ENCODE peak calls at places on chromosomes 13 and 19, in eight cellular contexts. One of them, this sample, is unnamed. For H4K20me1, the result is how much of the 10 kb centered on the place peaks cover.

GRCh38 chr19:408441-409005 is 424 bp downstream of the C2CD4C start:
- DNase-seq in hepatocyte: no peak
- DNase-seq in neural progenitor cell: no peak
- DNase-seq in osteoblast: peak
- DNase-seq in PC-9: no peak
- DNase-seq in HCT116: no peak
- DNase-seq in K562: peak
- DNase-seq in keratinocyte: no peak
- DNase-seq in this sample: no peak

GRCh38 chr13:28499579-28499978 is 4.7 kb upstream of the FLT1 start:
- DNase-seq in HCT116: no peak
- DNase-seq in keratinocyte: no peak
- DNase-seq in neural progenitor cell: no peak
- DNase-seq in osteoblast: peak
- DNase-seq in PC-9: no peak
- DNase-seq in K562: no peak
- DNase-seq in hepatocyte: no peak
- DNase-seq in this sample: no peak

GRCh38 chr19:6161271-6161850 is 25.9 kb downstream of the ACSBG2 start:
- DNase-seq in K562: peak
- DNase-seq in keratinocyte: no peak
- DNase-seq in PC-9: peak
- DNase-seq in HCT116: peak
- DNase-seq in osteoblast: no peak
- DNase-seq in neural progenitor cell: peak
- DNase-seq in hepatocyte: peak
- DNase-seq in this sample: peak

GRCh38 chr19:9869008-9869617 is 34.0 kb downstream of the PIN1 start:
- DNase-seq in neural progenitor cell: no peak
- DNase-seq in hepatocyte: no peak
- DNase-seq in osteoblast: no peak
- DNase-seq in keratinocyte: no peak
- DNase-seq in K562: no peak
- DNase-seq in PC-9: no peak
- DNase-seq in HCT116: no peak
- DNase-seq in this sample: no peak

GRCh38 chr13:112961457-112962369 is 7.3 kb upstream of the MCF2L start:
- DNase-seq in HCT116: no peak
- DNase-seq in neural progenitor cell: no peak
- DNase-seq in hepatocyte: no peak
- DNase-seq in osteoblast: peak
- DNase-seq in K562: no peak
- DNase-seq in keratinocyte: no peak
- DNase-seq in PC-9: no peak
- DNase-seq in this sample: no peak

GRCh38 chr19:10701955-10702307 is 692 bp downstream of the QTRT1 start:
- DNase-seq in osteoblast: peak
- DNase-seq in neural progenitor cell: peak
- DNase-seq in PC-9: no peak
- DNase-seq in HCT116: no peak
- DNase-seq in keratinocyte: no peak
- DNase-seq in hepatocyte: peak
- DNase-seq in K562: peak
- DNase-seq in this sample: no peak

GRCh38 chr19:2170219-2170618 is 6.5 kb downstream of the DOT1L start:
- DNase-seq in keratinocyte: no peak
- DNase-seq in PC-9: no peak
- DNase-seq in hepatocyte: no peak
- DNase-seq in HCT116: no peak
- DNase-seq in osteoblast: peak
- DNase-seq in neural progenitor cell: peak
- DNase-seq in K562: no peak
- DNase-seq in this sample: no peak

GRCh38 chr13:108496364-108497215 is 132.8 kb upstream of the MYO16 start:
- DNase-seq in HCT116: no peak
- DNase-seq in osteoblast: no peak
- DNase-seq in PC-9: no peak
- DNase-seq in neural progenitor cell: peak
- DNase-seq in hepatocyte: peak
- DNase-seq in keratinocyte: no peak
- DNase-seq in K562: no peak
- DNase-seq in this sample: no peak

GRCh38 chr19:53874384-53874995 is 6.8 kb downstream of the MYADM start:
- DNase-seq in PC-9: no peak
- DNase-seq in hepatocyte: no peak
- DNase-seq in osteoblast: peak
- DNase-seq in neural progenitor cell: no peak
- DNase-seq in K562: no peak
- DNase-seq in HCT116: no peak
- DNase-seq in keratinocyte: no peak
- DNase-seq in this sample: no peak

GRCh38 chr13:105573134-105573533 is 962.3 kb downstream of the EFNB2 start:
- DNase-seq in neural progenitor cell: no peak
- DNase-seq in osteoblast: no peak
- DNase-seq in K562: no peak
- DNase-seq in PC-9: no peak
- DNase-seq in hepatocyte: no peak
- DNase-seq in keratinocyte: no peak
- DNase-seq in HCT116: no peak
- DNase-seq in this sample: peak

GRCh38 chr19:48530044-48530720 is 18.5 kb upstream of the LMTK3 start:
- DNase-seq in HCT116: no peak
- DNase-seq in keratinocyte: no peak
- DNase-seq in neural progenitor cell: no peak
- DNase-seq in K562: no peak
- DNase-seq in osteoblast: peak
- DNase-seq in PC-9: no peak
- DNase-seq in hepatocyte: no peak
- DNase-seq in this sample: no peak

GRCh38 chr19:16417660-16418596 is 53.8 kb downstream of the EPS15L1 start:
- DNase-seq in neural progenitor cell: peak
- DNase-seq in K562: peak
- DNase-seq in osteoblast: peak
- DNase-seq in PC-9: peak
- DNase-seq in HCT116: peak
- DNase-seq in hepatocyte: peak
- DNase-seq in keratinocyte: peak
- DNase-seq in this sample: peak

GRCh38 chr13:24274452-24274971 is 34.9 kb upstream of the C1QTNF9 start:
- DNase-seq in hepatocyte: no peak
- DNase-seq in keratinocyte: no peak
- DNase-seq in HCT116: no peak
- DNase-seq in K562: no peak
- DNase-seq in osteoblast: no peak
- DNase-seq in neural progenitor cell: no peak
- DNase-seq in PC-9: no peak
- DNase-seq in this sample: peak

GRCh38 chr19:15199652-15200574 is 882 bp downstream of the NOTCH3 start:
- DNase-seq in osteoblast: peak
- DNase-seq in PC-9: no peak
- DNase-seq in keratinocyte: no peak
- DNase-seq in hepatocyte: peak
- DNase-seq in K562: peak
- DNase-seq in neural progenitor cell: peak
- DNase-seq in HCT116: no peak
- DNase-seq in this sample: no peak

GRCh38 chr13:27283906-27284523 is 13.4 kb downstream of the RASL11A start:
- DNase-seq in osteoblast: no peak
- DNase-seq in HCT116: peak
- DNase-seq in neural progenitor cell: no peak
- DNase-seq in PC-9: peak
- DNase-seq in K562: no peak
- DNase-seq in keratinocyte: no peak
- DNase-seq in hepatocyte: no peak
- DNase-seq in this sample: no peak

DNA sequence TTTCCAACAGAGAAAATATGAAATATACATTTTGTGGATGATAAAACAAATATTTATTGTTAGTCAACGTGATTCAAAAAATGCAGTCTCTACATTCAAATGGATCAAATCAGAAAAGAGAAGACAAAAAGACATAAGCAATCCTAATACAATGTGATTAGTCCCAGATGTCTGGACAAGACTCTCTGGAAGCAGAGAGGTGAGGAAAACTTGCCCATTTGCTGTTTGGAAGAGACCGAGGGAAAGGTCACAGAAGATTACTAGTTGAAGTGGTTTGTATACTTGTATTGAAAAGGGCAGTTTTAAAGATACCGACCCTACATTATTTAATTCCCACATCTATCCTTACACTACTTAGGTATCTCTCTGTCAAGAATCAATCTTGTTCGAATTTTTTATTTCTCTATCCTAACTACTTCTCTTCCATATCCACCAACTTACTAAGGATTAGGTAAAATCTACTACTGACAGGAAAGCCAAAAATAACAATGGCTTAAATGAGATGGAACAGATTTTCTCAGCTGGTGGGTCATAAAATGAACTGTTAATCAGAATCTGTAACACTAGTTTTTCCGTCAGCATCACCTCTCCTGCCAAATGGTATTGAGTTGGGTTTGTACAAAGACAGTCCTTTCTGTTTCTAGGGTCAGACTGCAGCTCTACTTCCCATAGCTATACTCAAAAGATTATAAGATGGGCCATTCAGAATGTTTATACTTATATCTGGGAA is 497.1 kb downstream of the DCT start:
- DNase-seq in osteoblast: no peak
- DNase-seq in keratinocyte: no peak
- DNase-seq in HCT116: no peak
- DNase-seq in neural progenitor cell: no peak
- DNase-seq in K562: no peak
- DNase-seq in hepatocyte: no peak
- DNase-seq in PC-9: no peak
- DNase-seq in this sample: no peak
- H4K20me1 ChIP-seq in osteoblast: under half
- H4K20me1 ChIP-seq in keratinocyte: under half
- H4K20me1 ChIP-seq in HCT116: under half
- H4K20me1 ChIP-seq in neural progenitor cell: under half
- H4K20me1 ChIP-seq in K562: under half
- H4K20me1 ChIP-seq in hepatocyte: under half
- H4K20me1 ChIP-seq in PC-9: under half
- H4K20me1 ChIP-seq in this sample: under half

GRCh38 chr19:31325342-31325741 is 23.9 kb downstream of the TSHZ3 start:
- DNase-seq in neural progenitor cell: no peak
- DNase-seq in K562: no peak
- DNase-seq in hepatocyte: no peak
- DNase-seq in keratinocyte: no peak
- DNase-seq in PC-9: no peak
- DNase-seq in osteoblast: no peak
- DNase-seq in HCT116: no peak
- DNase-seq in this sample: no peak

GRCh38 chr19:31328238-31328637 is 21.0 kb downstream of the TSHZ3 start:
- DNase-seq in osteoblast: no peak
- DNase-seq in HCT116: no peak
- DNase-seq in hepatocyte: no peak
- DNase-seq in PC-9: no peak
- DNase-seq in neural progenitor cell: no peak
- DNase-seq in keratinocyte: no peak
- DNase-seq in K562: no peak
- DNase-seq in this sample: no peak

GRCh38 chr19:31330237-31330636 is 19.0 kb downstream of the TSHZ3 start:
- DNase-seq in hepatocyte: no peak
- DNase-seq in PC-9: no peak
- DNase-seq in HCT116: no peak
- DNase-seq in keratinocyte: no peak
- DNase-seq in osteoblast: no peak
- DNase-seq in K562: no peak
- DNase-seq in neural progenitor cell: no peak
- DNase-seq in this sample: no peak

GRCh38 chr19:31329819-31330218 is 19.4 kb downstream of the TSHZ3 start:
- DNase-seq in osteoblast: no peak
- DNase-seq in keratinocyte: no peak
- DNase-seq in hepatocyte: no peak
- DNase-seq in HCT116: no peak
- DNase-seq in PC-9: no peak
- DNase-seq in neural progenitor cell: no peak
- DNase-seq in K562: no peak
- DNase-seq in this sample: no peak

DNA sequence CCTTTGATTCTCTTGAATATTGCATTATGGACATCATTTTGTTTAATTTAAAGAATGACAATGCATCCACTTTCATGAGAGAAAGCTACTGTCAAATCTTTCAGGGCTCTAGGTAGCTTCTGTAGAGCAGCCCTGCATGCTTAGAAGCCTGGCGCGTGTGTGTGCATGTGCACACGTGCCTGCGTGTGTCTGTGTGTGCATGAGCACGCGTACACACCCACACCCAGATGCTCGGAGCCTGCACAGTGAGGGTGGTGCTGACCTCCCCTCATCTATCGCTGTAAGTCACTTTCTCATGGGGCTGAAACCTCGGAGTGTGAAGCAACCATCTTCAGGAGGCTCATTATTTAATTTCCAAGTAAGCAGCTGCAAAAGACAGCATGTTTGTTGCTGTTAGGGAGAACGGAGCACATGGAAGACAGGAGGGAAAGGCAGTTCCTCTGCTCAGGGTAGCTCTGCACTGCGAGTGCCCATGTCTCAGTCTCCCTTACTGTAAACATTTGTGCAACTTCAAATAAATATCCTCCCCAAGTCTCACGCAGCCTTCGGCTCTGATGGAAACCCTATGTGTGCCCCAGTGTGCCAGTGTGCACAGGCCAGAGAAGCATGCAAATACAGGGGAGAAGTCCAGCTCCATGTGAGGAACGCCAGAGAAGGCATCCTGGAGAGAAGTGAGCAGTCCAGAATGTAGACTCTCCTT is 22.8 kb downstream of the TSHZ3 start:
- DNase-seq in keratinocyte: no peak
- DNase-seq in hepatocyte: no peak
- DNase-seq in K562: no peak
- DNase-seq in neural progenitor cell: no peak
- DNase-seq in PC-9: no peak
- DNase-seq in HCT116: no peak
- DNase-seq in osteoblast: no peak
- DNase-seq in this sample: no peak
- H4K20me1 ChIP-seq in keratinocyte: under half
- H4K20me1 ChIP-seq in hepatocyte: under half
- H4K20me1 ChIP-seq in K562: under half
- H4K20me1 ChIP-seq in neural progenitor cell: under half
- H4K20me1 ChIP-seq in PC-9: under half
- H4K20me1 ChIP-seq in HCT116: under half
- H4K20me1 ChIP-seq in osteoblast: under half
- H4K20me1 ChIP-seq in this sample: under half

DNA sequence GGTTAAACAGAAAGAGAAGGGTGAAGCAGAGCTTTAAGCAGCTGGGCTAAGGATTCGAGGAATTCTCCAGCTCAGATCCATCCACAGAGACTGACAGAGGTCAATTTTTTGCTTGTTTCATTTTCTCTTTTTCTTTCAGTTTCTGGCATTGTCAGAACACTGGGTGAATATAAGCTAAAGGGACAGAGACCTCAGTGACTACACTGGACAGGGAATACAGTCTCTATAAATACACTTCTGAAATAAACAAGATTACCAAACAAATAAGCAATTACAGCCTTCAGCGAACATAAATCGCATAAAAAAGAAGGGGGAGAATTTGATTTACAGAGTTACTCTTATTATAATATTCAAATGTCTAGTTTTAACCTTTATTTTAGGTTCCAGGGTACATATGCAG is 3.7 kb upstream of the ZNF441 start:
- DNase-seq in HCT116: no peak
- DNase-seq in PC-9: no peak
- DNase-seq in neural progenitor cell: no peak
- DNase-seq in hepatocyte: no peak
- DNase-seq in K562: no peak
- DNase-seq in osteoblast: no peak
- DNase-seq in keratinocyte: no peak
- DNase-seq in this sample: no peak
- H4K20me1 ChIP-seq in HCT116: under half
- H4K20me1 ChIP-seq in PC-9: under half
- H4K20me1 ChIP-seq in neural progenitor cell: under half
- H4K20me1 ChIP-seq in hepatocyte: under half
- H4K20me1 ChIP-seq in K562: under half
- H4K20me1 ChIP-seq in osteoblast: under half
- H4K20me1 ChIP-seq in keratinocyte: under half
- H4K20me1 ChIP-seq in this sample: under half

GRCh38 chr19:7981661-7982060 is 23.8 kb downstream of the ELAVL1 start:
- DNase-seq in neural progenitor cell: no peak
- DNase-seq in HCT116: no peak
- DNase-seq in keratinocyte: no peak
- DNase-seq in hepatocyte: no peak
- DNase-seq in PC-9: no peak
- DNase-seq in osteoblast: peak
- DNase-seq in K562: no peak
- DNase-seq in this sample: no peak
- H4K20me1 ChIP-seq in neural progenitor cell: half or more
- H4K20me1 ChIP-seq in HCT116: under half
- H4K20me1 ChIP-seq in keratinocyte: under half
- H4K20me1 ChIP-seq in hepatocyte: under half
- H4K20me1 ChIP-seq in PC-9: half or more
- H4K20me1 ChIP-seq in osteoblast: half or more
- H4K20me1 ChIP-seq in K562: under half
- H4K20me1 ChIP-seq in this sample: under half

This sample was measured in mammary epithelial cell.